ENCODE peak calls at places on chromosomes 11 and 22, in four cellular contexts. One of them, this sample, is unnamed. For H3K36me3, the result is how much of the 10 kb centered on the place peaks cover.

GRCh38 chr22:44667829-44668189 is 34.2 kb upstream of the PRR5 start:
- DNase-seq in SK-N-SH: no peak
- DNase-seq in K562: no peak
- DNase-seq in HepG2: no peak
- DNase-seq in this sample: no peak

GRCh38 chr22:26322179-26322905 is 106.7 kb upstream of the ASPHD2 start:
- DNase-seq in SK-N-SH: no peak
- DNase-seq in K562: no peak
- DNase-seq in HepG2: no peak
- DNase-seq in this sample: peak

GRCh38 chr11:80873309-80873999 is 1432.6 kb upstream of the TENM4 start:
- DNase-seq in SK-N-SH: no peak
- DNase-seq in K562: no peak
- DNase-seq in HepG2: no peak
- DNase-seq in this sample: no peak

GRCh38 chr11:129215506-129216245 is 23.6 kb upstream of the ARHGAP32 start:
- DNase-seq in SK-N-SH: no peak
- DNase-seq in K562: no peak
- DNase-seq in HepG2: no peak
- DNase-seq in this sample: no peak

GRCh38 chr11:57638005-57638760 is 11.5 kb downstream of the YPEL4 start:
- DNase-seq in SK-N-SH: peak
- DNase-seq in K562: no peak
- DNase-seq in HepG2: peak
- DNase-seq in this sample: no peak

GRCh38 chr11:2800655-2801531 is 84.7 kb downstream of the CDKN1C start:
- DNase-seq in SK-N-SH: no peak
- DNase-seq in K562: no peak
- DNase-seq in HepG2: no peak
- DNase-seq in this sample: no peak

GRCh38 chr11:69135420-69136363 is 20.0 kb upstream of the SMIM38 start:
- DNase-seq in SK-N-SH: no peak
- DNase-seq in K562: no peak
- DNase-seq in HepG2: no peak
- DNase-seq in this sample: no peak

GRCh38 chr11:95385577-95385976 is 154.6 kb upstream of the SESN3 start:
- DNase-seq in SK-N-SH: no peak
- DNase-seq in K562: no peak
- DNase-seq in HepG2: no peak
- DNase-seq in this sample: no peak

GRCh38 chr11:64726211-64726641 is 3.2 kb upstream of the NRXN2 start:
- DNase-seq in SK-N-SH: no peak
- DNase-seq in K562: no peak
- DNase-seq in HepG2: no peak
- DNase-seq in this sample: no peak

GRCh38 chr22:49997221-49997599 is 15.4 kb downstream of the IL17REL start:
- DNase-seq in SK-N-SH: no peak
- DNase-seq in K562: no peak
- DNase-seq in HepG2: no peak
- DNase-seq in this sample: no peak

GRCh38 chr22:43823911-43824665 is 12.0 kb upstream of the EFCAB6 start:
- DNase-seq in SK-N-SH: no peak
- DNase-seq in K562: no peak
- DNase-seq in HepG2: no peak
- DNase-seq in this sample: no peak

GRCh38 chr22:30027169-30027568 is 53.1 kb upstream of the HORMAD2 start:
- DNase-seq in SK-N-SH: no peak
- DNase-seq in K562: no peak
- DNase-seq in HepG2: no peak
- DNase-seq in this sample: peak

GRCh38 chr11:12693485-12694181 is 19.4 kb downstream of the TEAD1 start:
- DNase-seq in SK-N-SH: peak
- DNase-seq in K562: no peak
- DNase-seq in HepG2: peak
- DNase-seq in this sample: peak

GRCh38 chr22:37370306-37370979 is 56.8 kb downstream of the ELFN2 start:
- DNase-seq in SK-N-SH: no peak
- DNase-seq in K562: no peak
- DNase-seq in HepG2: no peak
- DNase-seq in this sample: no peak

GRCh38 chr22:20211997-20212753 is 55.9 kb downstream of the RTN4R start:
- DNase-seq in SK-N-SH: peak
- DNase-seq in K562: peak
- DNase-seq in HepG2: no peak
- DNase-seq in this sample: peak
- TF ChIP-seq ELF1 in SK-N-SH: no peak
- TF ChIP-seq ELF1 in K562: no peak
- TF ChIP-seq ELF1 in HepG2: no peak
- TF ChIP-seq ELF1 in this sample: no peak

GRCh38 chr11:211295-211694 is 3.8 kb downstream of the RIC8A start:
- DNase-seq in SK-N-SH: no peak
- DNase-seq in K562: no peak
- DNase-seq in HepG2: no peak
- DNase-seq in this sample: no peak

GRCh38 chr11:210122-210802 is 2.8 kb downstream of the RIC8A start:
- DNase-seq in SK-N-SH: no peak
- DNase-seq in K562: no peak
- DNase-seq in HepG2: no peak
- DNase-seq in this sample: no peak

GRCh38 chr11:209275-210121 is 2.0 kb downstream of the RIC8A start:
- DNase-seq in SK-N-SH: no peak
- DNase-seq in K562: no peak
- DNase-seq in HepG2: no peak
- DNase-seq in this sample: no peak

GRCh38 chr11:211741-212140 is 4.2 kb downstream of the RIC8A start:
- DNase-seq in SK-N-SH: no peak
- DNase-seq in K562: no peak
- DNase-seq in HepG2: no peak
- DNase-seq in this sample: no peak

GRCh38 chr11:210803-211180 is 3.3 kb downstream of the RIC8A start:
- DNase-seq in SK-N-SH: no peak
- DNase-seq in K562: no peak
- DNase-seq in HepG2: no peak
- DNase-seq in this sample: no peak
- H3K36me3 ChIP-seq in SK-N-SH: half or more
- H3K36me3 ChIP-seq in K562: half or more
- H3K36me3 ChIP-seq in HepG2: half or more
- H3K36me3 ChIP-seq in this sample: under half

DNA sequence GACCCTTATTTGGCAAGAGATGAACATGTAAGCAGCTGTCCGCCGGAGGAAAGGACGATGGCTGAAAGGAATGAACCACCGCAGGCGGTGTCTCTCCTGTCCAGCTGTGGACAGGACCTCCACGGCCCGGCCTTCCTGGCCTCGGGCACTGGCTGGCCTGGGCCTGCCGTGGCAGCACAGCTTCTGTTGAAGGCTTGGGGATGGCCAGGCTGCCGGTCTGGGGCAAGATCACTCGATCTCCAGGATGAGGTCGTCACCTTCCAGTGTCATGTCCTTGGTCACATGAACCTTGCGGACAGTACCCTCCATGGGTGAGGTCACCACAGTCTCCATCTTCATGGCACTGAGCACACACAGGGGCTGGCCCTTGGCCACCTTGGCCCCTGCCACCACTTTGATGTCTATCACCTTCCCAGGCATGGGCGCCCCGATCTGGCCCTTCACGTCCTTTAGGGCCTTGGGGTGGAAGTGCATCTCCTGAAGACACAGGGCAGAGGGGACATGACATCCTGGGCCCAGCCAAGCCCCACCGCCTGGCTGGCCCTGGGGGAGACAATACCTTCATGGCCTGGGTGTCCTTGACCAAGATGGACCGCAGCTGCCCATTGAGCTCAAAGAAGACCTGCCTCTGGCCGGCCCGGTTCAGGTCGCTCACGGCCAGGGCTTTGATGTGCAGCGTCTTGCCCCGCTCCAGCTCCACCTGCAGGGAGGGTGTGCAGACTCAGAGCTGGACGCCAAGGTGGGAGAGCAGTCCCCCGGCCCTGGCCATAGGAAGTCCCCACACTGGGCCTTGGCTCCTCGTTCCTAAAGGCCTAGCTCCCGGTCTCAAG is 5.6 kb downstream of the RCE1 start:
- DNase-seq in SK-N-SH: peak
- DNase-seq in K562: no peak
- DNase-seq in HepG2: no peak
- DNase-seq in this sample: no peak
- TF ChIP-seq ELF1 in SK-N-SH: no peak
- TF ChIP-seq ELF1 in K562: no peak
- TF ChIP-seq ELF1 in HepG2: no peak
- TF ChIP-seq ELF1 in this sample: no peak

DNA sequence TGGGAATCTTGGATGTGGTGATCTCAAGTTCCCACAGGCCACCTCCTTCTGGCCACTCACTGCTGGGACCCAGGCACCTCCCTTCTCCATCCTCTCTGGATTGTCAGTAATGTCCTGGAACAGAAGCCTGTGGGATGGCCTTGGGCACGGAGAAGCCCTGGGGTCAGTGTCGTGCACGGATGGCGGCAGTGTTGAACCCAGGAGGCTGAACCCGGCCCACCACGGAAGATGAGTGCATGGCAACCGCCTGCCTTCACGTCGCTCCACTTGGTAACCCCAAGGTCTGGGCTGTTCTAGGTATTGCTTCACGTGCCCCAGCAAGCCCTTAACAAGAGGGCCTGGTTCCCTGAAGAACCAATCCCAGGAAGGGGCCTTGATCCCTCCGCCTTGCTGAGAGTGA is 7.1 kb downstream of the THYN1 start:
- DNase-seq in SK-N-SH: no peak
- DNase-seq in K562: no peak
- DNase-seq in HepG2: no peak
- DNase-seq in this sample: no peak
- H3K36me3 ChIP-seq in SK-N-SH: half or more
- H3K36me3 ChIP-seq in K562: half or more
- H3K36me3 ChIP-seq in HepG2: half or more
- H3K36me3 ChIP-seq in this sample: under half

GRCh38 chr11:121889931-121890330 is 226.1 kb downstream of the BLID start:
- DNase-seq in SK-N-SH: no peak
- DNase-seq in K562: no peak
- DNase-seq in HepG2: no peak
- DNase-seq in this sample: no peak

GRCh38 chr11:121890377-121890776 is 225.6 kb downstream of the BLID start:
- DNase-seq in SK-N-SH: no peak
- DNase-seq in K562: no peak
- DNase-seq in HepG2: no peak
- DNase-seq in this sample: no peak

GRCh38 chr11:121892863-121893262 is 223.2 kb downstream of the BLID start:
- DNase-seq in SK-N-SH: no peak
- DNase-seq in K562: no peak
- DNase-seq in HepG2: no peak
- DNase-seq in this sample: no peak

GRCh38 chr11:121891134-121891533 is 224.9 kb downstream of the BLID start:
- DNase-seq in SK-N-SH: no peak
- DNase-seq in K562: no peak
- DNase-seq in HepG2: no peak
- DNase-seq in this sample: no peak

GRCh38 chr11:121892131-121892681 is 223.8 kb downstream of the BLID start:
- DNase-seq in SK-N-SH: no peak
- DNase-seq in K562: no peak
- DNase-seq in HepG2: no peak
- DNase-seq in this sample: no peak
- TF ChIP-seq ELF1 in SK-N-SH: no peak
- TF ChIP-seq ELF1 in K562: no peak
- TF ChIP-seq ELF1 in HepG2: no peak
- TF ChIP-seq ELF1 in this sample: no peak